ENCODE peak calls at places on chromosomes 4 and X, in six cellular contexts. N is tibial artery; X is PC-3; T is CD8-positive, alpha-beta memory T cell; Y is kidney; H is suprapubic skin. I is an unnamed sample. For H3K9me3, the result is how much of the 10 kb centered on the place peaks cover.

GRCh38 chrX:119497185-119497584 is 28.9 kb downstream of the SLC25A5 start:
- DNase-seq in N (no peak), X (no peak), T (no peak), Y (no peak), H (no peak), I (no peak)

GRCh38 chr4:150080335-150080734 is 2.1 kb downstream of the DCLK2 start:
- DNase-seq in N (no peak), X (no peak), T (no peak), Y (no peak), H (no peak), I (no peak)

GRCh38 chr4:99868126-99868596 is 26.1 kb downstream of the LAMTOR3 start:
- DNase-seq in N (no peak), X (no peak), T (no peak), Y (no peak), H (no peak), I (no peak)

GRCh38 chr4:66687393-66687971 is 857.8 kb downstream of the CENPC start:
- DNase-seq in N (no peak), X (no peak), T (no peak), Y (no peak), H (no peak), I (no peak)

GRCh38 chr4:185318679-185319078 is 77.0 kb downstream of the LRP2BP start:
- DNase-seq in N (no peak), X (peak), T (no peak), Y (no peak), H (no peak), I (no peak)

GRCh38 chr4:27008693-27009092 is 148.1 kb downstream of the STIM2 start:
- DNase-seq in N (no peak), X (no peak), T (no peak), Y (no peak), H (no peak), I (no peak)

GRCh38 chrX:72735561-72735960 is 21.5 kb upstream of the PHKA1 start:
- DNase-seq in N (no peak), X (no peak), T (no peak), Y (no peak), H (no peak), I (no peak)

GRCh38 chrX:38882894-38883620 is 81.8 kb downstream of the MID1IP1 start:
- DNase-seq in N (no peak), X (peak), T (no peak), Y (no peak), H (no peak), I (no peak)

GRCh38 chr4:187179086-187180070 is 455.7 kb upstream of the FAT1 start:
- DNase-seq in N (no peak), X (no peak), T (no peak), Y (no peak), H (no peak), I (no peak)

GRCh38 chr4:1208970-1209704 is 36.8 kb upstream of the SPON2 start:
- DNase-seq in N (peak), X (no peak), T (no peak), Y (peak), H (peak), I (peak)

DNA sequence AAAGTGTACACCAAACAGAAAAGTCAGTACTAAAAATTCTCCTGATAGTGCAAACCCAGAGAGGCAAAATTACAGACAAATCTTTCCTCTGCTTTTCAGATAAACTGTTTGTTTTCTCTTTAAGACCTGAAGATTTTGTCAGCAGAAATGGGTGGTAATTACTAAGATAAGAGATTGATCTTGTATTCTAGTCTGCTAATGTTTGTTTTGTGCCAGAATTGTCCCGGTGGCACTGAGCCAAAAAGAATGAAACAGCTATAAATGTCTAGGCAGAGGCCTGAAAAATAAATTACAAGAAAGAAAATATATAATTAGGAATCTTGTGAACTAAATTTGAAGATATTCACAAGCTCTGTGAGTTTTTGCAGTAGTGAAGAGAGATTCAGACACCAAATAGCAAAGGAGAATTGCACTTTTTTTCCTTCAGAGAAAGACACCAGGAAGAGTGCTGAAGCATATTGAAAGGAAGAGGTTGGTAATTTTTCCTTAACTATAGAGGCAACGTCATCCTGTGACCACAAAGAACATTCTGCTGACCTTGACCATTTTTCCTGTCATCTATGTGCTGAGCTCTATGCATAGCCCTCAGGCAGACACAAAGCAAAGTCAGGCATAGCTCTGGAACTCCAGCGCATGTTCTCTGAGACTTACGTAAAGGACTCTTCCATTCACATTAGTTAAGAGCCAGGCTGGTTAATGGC is 314.5 kb upstream of the RASGEF1B start:
- DNase-seq in N (no peak), X (no peak), T (no peak), Y (no peak), H (no peak), I (no peak)
- H3K27ac ChIP-seq in N (no peak), X (no peak), T (no peak), Y (no peak), H (no peak), I (no peak)

GRCh38 chr4:116018831-116019230 is 905.4 kb upstream of the NDST4 start:
- DNase-seq in N (no peak), X (peak), T (no peak), Y (no peak), H (no peak), I (no peak)
- H3K9me3 ChIP-seq in N (under half), X (under half), T (under half), Y (under half), H (under half), I (under half)

DNA sequence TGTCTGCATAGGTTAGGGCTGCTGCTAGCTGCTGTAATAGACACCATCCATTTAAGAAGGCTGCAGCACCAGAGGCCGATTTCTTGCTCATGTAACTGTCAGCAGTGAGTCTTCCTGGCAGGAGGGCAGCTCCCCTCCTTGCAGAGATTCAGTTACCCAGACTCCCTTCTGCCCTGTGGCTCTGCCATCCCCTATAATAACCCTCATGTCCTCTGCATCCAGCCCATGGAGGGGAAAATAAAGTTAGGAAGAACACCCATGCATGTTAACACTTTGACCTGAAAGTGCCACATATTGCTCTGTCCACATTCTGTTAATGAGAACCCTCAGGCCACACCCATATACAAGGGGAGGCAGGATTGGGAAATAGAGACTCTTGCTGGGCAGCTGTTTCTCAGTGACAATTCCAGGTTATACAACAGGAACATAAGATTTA is 5.4 kb downstream of the STBD1 start:
- DNase-seq in N (no peak), X (no peak), T (no peak), Y (no peak), H (no peak), I (no peak)
- H3K27ac ChIP-seq in N (no peak), X (no peak), T (no peak), Y (no peak), H (no peak), I (no peak)

DNA sequence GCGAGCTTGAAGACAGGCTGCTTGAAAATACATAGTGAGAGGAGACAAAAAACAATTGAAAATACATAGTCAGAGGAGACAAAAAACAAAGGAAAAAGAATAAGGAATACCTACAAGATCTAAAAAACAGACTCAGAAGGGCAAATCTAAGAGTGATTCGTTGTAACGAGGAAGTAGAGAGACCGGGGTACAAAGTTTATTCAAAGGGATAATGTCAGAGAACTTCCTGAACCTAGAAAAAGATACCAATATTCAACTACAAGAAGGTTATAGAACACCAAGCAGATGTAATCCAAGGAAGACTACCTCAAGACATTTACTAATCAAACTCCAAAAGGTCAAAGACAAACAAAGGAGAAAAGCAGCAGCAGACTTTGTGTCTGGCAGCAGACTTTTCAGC is 165.6 kb downstream of the NEK1 start:
- DNase-seq in N (no peak), X (no peak), T (no peak), Y (no peak), H (no peak), I (no peak)
- H3K9me3 ChIP-seq in N (under half), X (under half), T (under half), Y (under half), H (under half), I (under half)

I was measured in right cardiac atrium.